ENCODE peak calls at places on chromosomes 13 and 19, in four cellular contexts. I, W, O and P are unnamed samples. For H3K4me1, the result is how much of the 10 kb centered on the place peaks cover.

GRCh38 chr13:84873951-84874350 is 925.3 kb downstream of the SLITRK6 start:
- DNase-seq in O (no peak), W (no peak), I (no peak), P (no peak)

GRCh38 chr19:7434391-7434790 is 54.4 kb downstream of the PEX11G start:
- DNase-seq in O (no peak), W (no peak), I (no peak), P (no peak)

GRCh38 chr19:54430306-54431254 is 15.3 kb downstream of the TTYH1 start:
- DNase-seq in O (no peak), W (peak), I (peak), P (no peak)

GRCh38 chr13:37338721-37339120 is 233.3 kb upstream of the CSNK1A1L start:
- DNase-seq in I (no peak), O (no peak), W (no peak), P (no peak)

GRCh38 chr13:105907319-105908019 is 628.0 kb downstream of the EFNB2 start:
- DNase-seq in I (peak), W (no peak), O (no peak), P (no peak)

GRCh38 chr13:30705672-30706071 is 29.7 kb upstream of the ALOX5AP start:
- DNase-seq in O (no peak), W (peak), I (peak), P (peak)

GRCh38 chr13:27728271-27728670 is 64.0 kb upstream of the GSX1 start:
- DNase-seq in W (no peak), I (peak), O (no peak), P (no peak)

GRCh38 chr19:36460046-36460445 is 29.3 kb downstream of the ZNF566 start:
- DNase-seq in W (no peak), O (peak), I (no peak), P (peak)

GRCh38 chr13:102548811-102549210 is 48.0 kb upstream of the TPP2 start:
- DNase-seq in W (no peak), O (no peak), I (peak), P (no peak)

GRCh38 chr19:9535934-9536333 is 2.5 kb downstream of the ZNF426 start:
- DNase-seq in I (no peak), O (no peak), W (no peak), P (no peak)

GRCh38 chr13:50378513-50378970 is 363.3 kb downstream of the KCNRG start:
- DNase-seq in W (no peak), O (no peak), I (no peak), P (no peak)

DNA sequence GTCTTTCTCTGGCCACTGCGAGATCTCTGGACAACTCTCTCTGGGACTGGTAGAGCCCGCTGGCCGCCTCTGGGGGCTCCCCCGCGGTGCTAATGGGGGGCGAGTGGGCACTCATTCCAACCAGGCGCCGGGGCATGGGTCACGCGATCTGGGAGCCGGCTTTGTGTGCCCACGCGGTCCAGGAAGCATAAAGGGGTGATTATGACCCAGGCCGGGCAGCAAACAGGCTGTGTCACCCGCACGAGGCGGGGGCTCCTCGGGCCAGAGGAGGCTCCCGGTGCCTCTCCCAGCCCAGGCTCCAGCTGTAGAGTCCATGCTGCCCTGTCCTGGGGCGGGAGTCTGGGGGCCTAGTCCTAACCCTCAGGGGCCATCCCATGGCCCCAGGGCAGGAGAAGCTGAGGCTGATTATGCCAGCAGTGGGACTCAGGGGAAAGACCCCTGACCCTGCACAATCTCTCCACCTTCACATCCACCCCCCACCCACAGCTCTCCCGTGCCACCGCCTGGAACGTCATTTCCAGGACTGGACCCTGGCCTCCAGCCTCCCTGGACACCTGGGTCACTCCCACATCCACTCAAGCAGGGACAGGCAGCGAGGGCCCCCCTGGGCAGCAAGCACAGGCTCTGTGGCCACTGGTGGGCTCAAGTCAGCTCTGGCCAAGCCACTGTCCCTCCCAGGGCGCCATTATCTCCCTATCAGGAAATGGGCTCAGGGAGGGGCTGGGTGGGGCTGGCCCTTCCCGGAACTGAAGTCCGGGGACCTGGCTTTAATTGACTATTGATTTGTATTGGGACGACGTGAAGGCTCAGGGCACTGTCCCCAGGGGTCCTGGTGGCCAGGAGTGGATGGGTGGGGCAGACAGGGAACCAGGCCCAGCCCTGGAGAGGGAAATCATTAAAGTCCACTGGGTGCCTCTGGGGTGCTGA is 50.0 kb downstream of the PTPRS start:
- DNase-seq in I (no peak), O (no peak), W (no peak), P (no peak)
- H3K4me1 ChIP-seq in I (under half), O (under half), W (under half), P (under half)

GRCh38 chr19:46904114-46905060 is 43.6 kb downstream of the ARHGAP35 start:
- DNase-seq in W (peak), O (peak), I (no peak), P (peak)
- H3K4me1 ChIP-seq in W (under half), O (under half), I (under half), P (under half)

GRCh38 chr13:113969973-113970611 is 3.8 kb downstream of the C13orf46 start:
- DNase-seq in I (peak), O (no peak), W (no peak), P (no peak)
- H3K4me1 ChIP-seq in I (under half), O (under half), W (under half), P (under half)

DNA sequence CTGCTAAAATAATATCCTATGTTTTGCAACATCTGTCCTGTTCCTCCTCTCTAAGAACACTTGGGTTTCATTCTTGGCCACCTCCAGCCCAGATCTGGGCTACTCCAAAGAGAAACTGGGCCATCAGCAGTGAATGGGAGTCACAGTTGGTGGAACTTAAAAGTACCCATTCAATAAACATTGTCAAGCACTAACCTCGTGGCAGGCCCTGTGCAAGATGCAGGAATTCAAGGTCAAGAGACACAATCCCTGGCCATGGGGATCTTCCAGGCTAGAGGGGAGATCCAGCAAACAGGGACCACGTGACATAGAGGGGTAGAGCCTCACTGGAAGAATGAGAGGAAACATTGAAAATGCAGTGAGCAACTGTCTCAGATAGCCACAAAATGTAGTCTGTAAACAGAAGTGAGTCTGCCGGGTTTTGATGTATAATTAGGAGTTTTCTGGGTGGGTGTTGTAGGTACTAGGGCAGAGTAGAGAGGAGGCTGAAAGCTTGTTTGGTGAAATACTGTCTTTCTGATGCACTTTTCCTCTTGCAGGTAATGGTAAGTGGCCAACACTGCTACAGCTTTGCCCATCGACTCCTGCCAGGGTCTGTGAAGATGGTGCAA is 14.8 kb upstream of the EID2 start:
- DNase-seq in O (no peak), W (no peak), I (no peak), P (no peak)
- H3K4me1 ChIP-seq in O (under half), W (under half), I (under half), P (under half)

GRCh38 chr13:75643182-75643581 is 7.1 kb downstream of the LMO7 start:
- DNase-seq in O (no peak), I (no peak), W (no peak), P (peak)

GRCh38 chr13:75647126-75647784 is 11.1 kb downstream of the LMO7 start:
- DNase-seq in I (no peak), O (peak), W (no peak), P (no peak)

GRCh38 chr13:75643693-75644092 is 7.6 kb downstream of the LMO7 start:
- DNase-seq in W (no peak), O (no peak), I (no peak), P (no peak)

GRCh38 chr13:75648446-75648845 is 12.3 kb downstream of the LMO7 start:
- DNase-seq in W (no peak), I (no peak), O (no peak), P (no peak)

GRCh38 chr13:75645141-75645540 is 9.0 kb downstream of the LMO7 start:
- DNase-seq in W (no peak), I (no peak), O (peak), P (peak)
- H3K4me1 ChIP-seq in W (under half), I (under half), O (under half), P (under half)

GRCh38 chr19:4389511-4390016 is 10.8 kb downstream of the SH3GL1 start:
- DNase-seq in I (no peak), W (no peak), O (no peak), P (no peak)
- H3K4me1 ChIP-seq in I (under half), W (half or more), O (half or more), P (half or more)

GRCh38 chr13:33169273-33169980 is 116.1 kb downstream of the STARD13 start:
- DNase-seq in O (peak), W (no peak), I (peak), P (peak)

GRCh38 chr13:33174980-33175379 is 110.6 kb downstream of the STARD13 start:
- DNase-seq in W (no peak), I (no peak), O (peak), P (no peak)

GRCh38 chr13:33174491-33174890 is 111.1 kb downstream of the STARD13 start:
- DNase-seq in I (no peak), W (no peak), O (no peak), P (no peak)

GRCh38 chr13:33172911-33173310 is 112.6 kb downstream of the STARD13 start:
- DNase-seq in W (no peak), I (no peak), O (no peak), P (peak)

GRCh38 chr13:33172400-33172799 is 113.2 kb downstream of the STARD13 start:
- DNase-seq in W (no peak), O (no peak), I (no peak), P (no peak)
- H3K4me1 ChIP-seq in W (under half), O (under half), I (under half), P (under half)

GRCh38 chr19:45094707-45095106 is 1.7 kb downstream of the PPP1R37 start:
- DNase-seq in O (no peak), W (peak), I (no peak), P (no peak)
- H3K4me1 ChIP-seq in O (under half), W (under half), I (under half), P (under half)

DNA sequence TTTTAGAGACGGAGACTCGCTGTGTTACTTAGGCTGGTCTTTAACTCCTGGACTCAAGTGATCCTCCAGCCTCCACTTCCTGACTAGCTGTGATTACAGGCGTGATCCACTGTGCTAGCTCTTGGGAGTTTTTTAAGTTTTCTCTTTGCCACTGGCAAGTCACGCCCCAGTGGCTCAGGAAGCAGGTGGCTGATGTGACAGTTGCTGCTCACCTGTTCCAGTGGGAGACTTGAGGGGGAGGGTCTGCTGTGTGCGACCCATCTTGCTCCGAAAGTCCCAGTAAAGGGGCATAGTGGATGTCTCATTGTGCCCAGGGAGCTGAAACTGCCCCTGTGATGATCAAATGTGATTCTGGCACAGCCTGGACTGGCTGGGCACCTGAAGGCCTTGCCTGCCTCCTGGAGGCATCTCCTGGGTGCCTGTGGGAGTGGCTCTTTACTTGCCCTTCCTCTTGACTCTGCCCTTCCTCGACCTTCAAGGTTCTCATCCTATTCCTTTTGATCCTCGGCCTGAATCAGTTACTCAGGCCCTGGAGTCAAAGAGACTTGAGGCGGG is 7.8 kb downstream of the SMARCA4 start:
- DNase-seq in I (no peak), W (no peak), O (no peak), P (no peak)
- H3K4me1 ChIP-seq in I (under half), W (under half), O (under half), P (under half)

GRCh38 chr19:39435499-39436349 is at the start of gene RPS16:
- DNase-seq in W (peak), O (peak), I (peak), P (peak)

GRCh38 chr19:39433480-39434079 is 2.2 kb downstream of the RPS16 start:
- DNase-seq in W (no peak), I (no peak), O (no peak), P (no peak)

GRCh38 chr19:39434123-39435076 is 1.3 kb downstream of the RPS16 start:
- DNase-seq in O (no peak), W (no peak), I (no peak), P (no peak)

GRCh38 chr19:39436350-39436716 is 584 bp upstream of the RPS16 start:
- DNase-seq in I (no peak), O (no peak), W (no peak), P (no peak)

DNA sequence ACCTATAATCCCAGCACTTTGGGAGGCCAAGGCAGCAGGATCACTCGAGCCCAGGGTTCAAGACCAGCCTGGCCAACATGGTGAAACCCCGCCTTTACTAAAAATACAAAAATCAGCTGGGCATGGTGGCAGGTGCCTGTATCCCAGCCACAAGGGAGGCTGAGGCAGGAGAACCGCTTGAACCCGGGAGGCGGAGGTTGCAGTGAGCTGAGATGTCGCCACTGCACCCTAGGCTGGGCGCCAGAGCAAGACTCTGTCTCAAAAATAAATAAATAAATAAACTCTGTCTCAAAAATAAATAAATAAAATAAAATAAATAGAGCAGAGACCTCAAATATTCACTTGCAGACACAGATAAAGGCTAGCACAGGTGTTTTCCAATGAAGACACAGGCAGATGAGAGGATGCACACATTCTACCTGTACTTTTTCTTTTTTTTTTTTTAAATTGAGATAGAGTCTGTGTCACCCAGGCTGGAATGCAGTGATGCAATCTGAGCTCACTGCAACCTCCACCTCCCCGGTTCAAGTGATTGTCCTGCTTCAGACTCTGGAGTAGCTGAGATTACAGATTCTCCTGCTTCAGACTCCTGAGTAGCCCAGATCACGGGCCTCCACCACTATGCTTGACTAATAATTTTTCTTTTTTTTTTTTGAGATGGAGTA is 2.7 kb upstream of the RPS16 start:
- DNase-seq in O (peak), W (peak), I (peak), P (peak)
- H3K4me1 ChIP-seq in O (under half), W (under half), I (under half), P (under half)